ENCODE peak calls at places on chromosomes 1 and 21, in four cellular contexts. D, J, T and C are unnamed samples.
A peak's percentile ranks its signal among the peaks of the same experiment; 100 is the strongest.

GRCh38 chr1:79469121-79469520 is 462.6 kb upstream of the ADGRL4 start:
- DNase-seq in D (no peak), T (no peak), J (no peak), C (no peak)

GRCh38 chr1:21302747-21303715 is 12.8 kb upstream of the ECE1 start:
- DNase-seq in T (no peak), J (no peak), D (no peak), C (no peak)

GRCh38 chr1:21861602-21862429 is 49.8 kb downstream of the LDLRAD2 start:
- DNase-seq in D (no peak), T (no peak), J (no peak), C (no peak)

GRCh38 chr1:11682799-11683198 is 1.9 kb upstream of the MAD2L2 start:
- DNase-seq in T (no peak), J (no peak), D (no peak), C (no peak)

GRCh38 chr21:45938453-45938755 is 43.2 kb upstream of the COL6A1 start:
- DNase-seq in D (no peak), J (no peak), T (no peak), C (no peak)

GRCh38 chr1:59016390-59016789 is 232.5 kb upstream of the JUN start:
- DNase-seq in J (no peak), D (no peak), T (no peak), C (no peak)

GRCh38 chr1:231040800-231041704 is 998 bp upstream of the FAM89A start:
- DNase-seq in D (peak; percentile 44), J (no peak), T (no peak), C (no peak)

GRCh38 chr1:233988963-233989696 is 84.7 kb downstream of the SLC35F3 start:
- DNase-seq in J (no peak), T (no peak), D (no peak), C (no peak)

GRCh38 chr1:154696001-154696400 is 88.0 kb upstream of the ADAR start:
- DNase-seq in D (no peak), T (no peak), J (no peak), C (no peak)

GRCh38 chr1:198741744-198742143 is 102.9 kb downstream of the PTPRC start:
- DNase-seq in D (no peak), T (no peak), J (no peak), C (no peak)

GRCh38 chr1:150259758-150260669 is 2.4 kb downstream of the CA14 start:
- DNase-seq in D (peak; percentile 43), T (no peak), J (peak; percentile 92), C (peak; percentile 32)

GRCh38 chr21:41941941-41942340 is 11.9 kb downstream of the C2CD2 start:
- DNase-seq in J (no peak), D (no peak), T (no peak), C (no peak)

DNA sequence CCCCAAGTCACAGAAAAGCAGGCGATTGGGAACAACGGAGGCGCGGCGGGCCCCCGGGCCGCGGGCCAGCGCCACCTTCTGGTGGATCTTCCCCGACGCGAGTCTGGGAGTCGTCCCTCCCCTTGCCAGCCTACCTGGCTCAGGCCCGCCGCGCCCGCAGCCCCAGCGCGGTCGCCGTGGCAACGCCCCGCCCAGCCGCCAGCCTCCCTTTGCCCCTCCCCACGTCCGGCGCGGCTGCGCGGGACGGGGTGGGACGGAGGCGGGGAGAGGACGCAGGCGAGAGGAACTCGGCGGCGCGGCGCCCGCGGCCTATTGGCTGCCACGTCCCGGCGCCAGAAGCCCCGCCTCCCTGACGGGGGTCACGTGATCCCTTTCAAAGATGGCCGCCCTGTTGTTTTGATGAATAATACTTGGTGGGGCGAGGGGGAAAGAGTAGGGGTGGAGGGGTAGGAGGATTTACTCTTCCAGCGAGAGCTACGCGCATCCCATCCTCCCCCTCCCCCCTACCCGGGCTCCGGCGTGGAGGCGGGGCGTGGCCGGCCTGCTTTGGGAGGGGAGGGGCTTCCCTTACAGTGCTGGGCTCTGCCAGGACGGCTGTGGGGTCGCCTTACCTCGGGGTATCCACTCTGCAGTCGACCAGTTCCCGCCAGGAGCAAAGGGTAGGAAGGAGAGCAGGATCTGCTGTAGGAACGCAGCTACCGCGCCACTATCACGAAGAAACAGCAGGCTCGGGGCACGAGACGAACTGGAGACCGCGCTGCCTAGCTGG is at the start of gene UBE4B:
- DNase-seq in D (peak; percentile 97), J (peak; percentile 99), T (peak; percentile 97), C (peak; percentile 99)
- TF ChIP-seq POLR2A in D (no peak), J (peak; percentile 24), T (peak; percentile 40), C (peak; percentile 34)

DNA sequence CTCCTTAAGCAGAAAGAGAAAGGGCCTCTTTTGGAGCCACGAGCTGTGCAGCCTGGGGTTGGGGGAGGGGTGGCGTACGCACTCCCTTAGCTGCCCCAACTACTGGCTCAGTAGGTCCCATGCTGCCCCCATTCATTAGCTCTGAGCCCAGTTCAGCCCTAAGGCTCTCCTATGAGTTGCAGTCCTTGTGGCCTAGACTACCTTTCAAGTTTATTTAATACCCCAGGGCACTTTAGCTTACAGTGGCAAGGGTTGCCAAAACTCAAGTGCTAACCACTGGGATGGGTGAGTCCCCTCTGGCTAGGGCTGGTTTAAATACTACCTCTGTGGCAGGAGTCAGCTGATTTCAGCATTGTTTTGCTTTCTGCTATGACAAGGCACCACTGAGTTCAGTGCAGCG is 118.2 kb downstream of the ODF2L start:
- DNase-seq in T (no peak), J (no peak), D (no peak), C (no peak)
- H3K36me3 ChIP-seq in T (no peaks in the 10 kb centered on the region), J (no peaks in the 10 kb centered on the region), D (no peaks in the 10 kb centered on the region), C (no peaks in the 10 kb centered on the region)

GRCh38 chr1:52140633-52141512 is 1.0 kb upstream of the ZFYVE9 start:
- DNase-seq in T (no peak), D (no peak), J (no peak), C (no peak)

GRCh38 chr1:52141513-52142219 is at the start of gene ZFYVE9:
- DNase-seq in D (peak; percentile 63), J (peak; percentile 80), T (peak; percentile 29), C (peak; percentile 90)

GRCh38 chr1:52142220-52143153 is 598 bp downstream of the ZFYVE9 start:
- DNase-seq in D (peak; percentile 32), J (peak; percentile 67), T (no peak), C (peak; percentile 48)

GRCh38 chr1:52145137-52145536 is 3.2 kb downstream of the ZFYVE9 start:
- DNase-seq in T (no peak), J (no peak), D (no peak), C (no peak)

GRCh38 chr1:52139817-52140540 is 1.9 kb upstream of the ZFYVE9 start:
- DNase-seq in D (peak; percentile 22), T (no peak), J (no peak), C (no peak)
- H3K4me3 ChIP-seq in D (no peak overlapping the region), T (no peak overlapping the region), J (no peak overlapping the region), C (no peak overlapping the region)

GRCh38 chr1:26580116-26580515 is 50.6 kb downstream of the RPS6KA1 start:
- DNase-seq in D (no peak), J (no peak), T (no peak), C (no peak)
- TF ChIP-seq POLR2A in D (no peak), J (no peak), T (no peak), C (no peak)

DNA sequence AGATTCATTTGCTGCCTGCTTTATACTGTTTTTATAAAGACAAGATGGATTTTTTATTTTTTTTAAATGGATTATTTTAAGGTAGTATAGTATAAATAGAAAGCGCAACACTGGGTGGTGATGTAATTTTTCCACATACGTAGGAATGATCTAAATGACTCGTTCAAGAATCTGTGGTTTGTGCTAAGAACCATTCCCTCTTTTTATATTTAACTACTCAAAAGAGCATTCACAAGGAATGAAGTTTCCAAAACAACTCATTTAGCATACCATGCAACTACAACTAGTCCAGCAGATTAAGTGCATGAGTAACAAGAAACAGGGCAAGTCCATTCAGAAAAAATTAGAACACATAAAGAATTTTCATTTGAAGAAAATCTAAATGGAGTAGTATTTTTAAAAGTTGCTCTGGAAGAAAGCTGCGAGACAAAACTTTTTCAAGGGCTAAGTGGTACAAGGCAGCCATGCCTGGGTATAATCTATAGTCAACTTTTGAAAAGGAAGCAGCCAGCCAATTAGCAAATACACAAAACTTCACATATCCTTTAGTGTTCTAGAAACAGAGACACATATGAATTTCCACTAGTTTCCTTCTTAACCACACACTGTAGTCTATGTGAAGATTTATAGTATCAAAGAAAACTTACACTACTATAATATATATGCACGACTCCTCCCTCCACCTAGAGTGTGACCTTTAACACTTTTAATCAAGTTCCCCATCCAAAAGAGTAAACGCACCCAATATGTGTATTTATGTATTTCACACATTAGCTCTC is 23.4 kb downstream of the GTF2B start:
- DNase-seq in D (no peak), J (no peak), T (no peak), C (no peak)
- H3K36me3 ChIP-seq in D (no peaks in the 10 kb centered on the region), J (no peaks in the 10 kb centered on the region), T (peaks cover 15% of the 10 kb centered on the region), C (no peaks in the 10 kb centered on the region)

GRCh38 chr1:201020647-201021332 is 2.7 kb downstream of the KIF21B start:
- DNase-seq in J (no peak), T (no peak), D (no peak), C (no peak)

GRCh38 chr1:201022178-201022823 is 1.2 kb downstream of the KIF21B start:
- DNase-seq in T (no peak), J (no peak), D (no peak), C (no peak)

GRCh38 chr1:201022824-201023516 is 544 bp downstream of the KIF21B start:
- DNase-seq in D (no peak), T (no peak), J (no peak), C (no peak)

GRCh38 chr1:201020040-201020591 is 3.4 kb downstream of the KIF21B start:
- DNase-seq in T (no peak), D (no peak), J (no peak), C (no peak)

DNA sequence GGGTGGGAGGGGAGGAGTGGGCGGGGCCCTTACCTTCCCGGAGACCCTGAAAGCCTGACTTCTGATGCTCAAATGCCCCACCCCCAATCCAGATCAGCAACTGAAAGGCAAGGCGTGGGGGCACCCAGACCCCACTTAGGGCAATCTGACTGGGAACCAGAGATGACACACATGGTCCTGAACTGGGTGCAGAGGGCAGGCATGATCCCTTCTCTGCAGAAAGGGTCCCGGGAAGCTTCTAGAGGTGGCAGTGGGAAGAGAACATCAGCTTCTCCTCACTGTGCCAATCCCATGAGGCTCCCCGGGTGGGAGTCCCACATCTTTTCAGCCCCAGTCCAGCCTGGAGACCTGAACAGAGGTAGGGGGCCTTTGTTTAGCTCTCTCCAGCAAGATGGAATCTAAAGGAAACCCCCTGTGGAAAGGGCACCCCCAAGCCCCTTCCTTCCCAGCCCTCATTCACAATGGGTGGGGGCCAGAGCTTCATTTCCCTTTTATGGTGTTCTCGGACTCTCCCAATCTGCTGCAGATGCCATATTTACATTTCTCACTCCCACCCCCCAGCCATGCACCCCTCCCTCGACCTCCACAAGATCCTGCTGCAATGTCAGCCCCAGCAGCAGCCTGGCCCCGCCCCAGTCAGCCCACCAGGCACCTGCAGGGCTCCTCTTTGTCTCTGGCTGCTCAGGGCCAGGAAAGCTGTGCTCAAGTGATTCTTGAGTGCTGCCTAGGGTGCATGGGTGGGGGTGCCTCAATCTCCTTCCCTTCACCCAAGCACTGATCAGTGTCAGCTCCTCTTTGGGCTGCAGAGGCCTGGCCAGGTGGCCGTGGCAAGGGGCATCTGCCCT is 2.0 kb downstream of the KIF21B start:
- DNase-seq in D (no peak), J (no peak), T (no peak), C (no peak)
- H3K4me3 ChIP-seq in D (no peak overlapping the region), J (no peak overlapping the region), T (no peak overlapping the region), C (no peak overlapping the region)